ENCODE peak calls at places on chromosomes 11 and 22, in seven cellular contexts. F is left colon, U is HuH-7.5, D is head of caudate nucleus, J is NCI-H1436 treated with DMSO at 0.1 percent for 48 hours, M is AG09309, P is mucosa of descending colon. N is an unnamed sample.

GRCh38 chr11:15859411-15859810 is 496.9 kb downstream of the SOX6 start:
- DNase-seq in F (no peak), U (no peak), D (no peak), J (no peak), M (no peak), P (no peak), N (no peak)

GRCh38 chr11:19934828-19935259 is 222.2 kb downstream of the NAV2 start:
- DNase-seq in F (no peak), U (no peak), D (no peak), J (no peak), M (peak; percentile 67), P (no peak), N (no peak)

GRCh38 chr11:105741488-105742020 is 131.7 kb downstream of the GRIA4 start:
- DNase-seq in F (no peak), U (no peak), D (no peak), J (no peak), M (no peak), P (no peak), N (no peak)

GRCh38 chr22:20015971-20016733 is 471 bp downstream of the ARVCF start:
- DNase-seq in F (peak; percentile 57), U (peak; percentile 65), D (no peak), J (no peak), M (no peak), P (peak; percentile 69), N (peak; percentile 76)

GRCh38 chr22:46386312-46386711 is 50.8 kb downstream of the TRMU start:
- DNase-seq in F (no peak), U (no peak), D (no peak), J (no peak), M (no peak), P (peak; percentile 42), N (no peak)

GRCh38 chr11:123478352-123478986 is 48.4 kb downstream of the GRAMD1B start:
- DNase-seq in F (peak; percentile 49), U (peak; percentile 13), D (peak; percentile 60), J (peak; percentile 36), M (no peak), P (no peak), N (peak; percentile 27)

GRCh38 chr11:62444271-62444833 is 25.5 kb downstream of the SCGB1A1 start:
- DNase-seq in F (peak; percentile 59), U (no peak), D (peak; percentile 56), J (no peak), M (no peak), P (peak; percentile 71), N (no peak)

GRCh38 chr11:79199729-79200354 is 241.0 kb downstream of the TENM4 start:
- DNase-seq in F (no peak), U (no peak), D (no peak), J (no peak), M (no peak), P (no peak), N (no peak)

GRCh38 chr22:45534339-45535192 is 31.9 kb downstream of the FBLN1 start:
- DNase-seq in F (no peak), U (no peak), D (no peak), J (no peak), M (no peak), P (no peak), N (no peak)

GRCh38 chr11:120547301-120547700 is 35.8 kb downstream of the GRIK4 start:
- DNase-seq in F (no peak), U (no peak), D (no peak), J (no peak), M (no peak), P (no peak), N (peak; percentile 29)